ENCODE peak calls at places on chromosomes 6 and 20, in five cellular contexts. O, L, C, J and X are unnamed samples.

GRCh38 chr6:96898241-96898851 is 655 bp upstream of the NDUFAF4 start:
- DNase-seq in J (no peak), C (peak), L (no peak), O (no peak), X (no peak)

GRCh38 chr6:90326404-90327057 is 29.9 kb upstream of the BACH2 start:
- DNase-seq in J (no peak), L (no peak), C (no peak), O (no peak), X (no peak)

GRCh38 chr6:75275067-75275466 is 9.5 kb downstream of the TMEM30A start:
- DNase-seq in O (no peak), L (no peak), J (no peak), C (peak), X (no peak)

GRCh38 chr20:48679603-48680002 is 148.2 kb downstream of the PREX1 start:
- DNase-seq in C (no peak), O (peak), L (no peak), J (no peak), X (no peak)

GRCh38 chr20:38426498-38426897 is 8.6 kb downstream of the SNHG17 start:
- DNase-seq in C (no peak), O (no peak), J (no peak), L (no peak), X (no peak)

GRCh38 chr6:119307041-119307440 is 42.5 kb downstream of the MAN1A1 start:
- DNase-seq in J (no peak), O (no peak), C (no peak), L (no peak), X (no peak)

GRCh38 chr6:106141441-106142237 is 55.5 kb downstream of the PRDM1 start:
- DNase-seq in O (no peak), L (no peak), C (no peak), J (no peak), X (no peak)

GRCh38 chr20:21391495-21392298 is 5.6 kb downstream of the NKX2-4 start:
- DNase-seq in L (no peak), C (no peak), O (peak), J (no peak), X (no peak)

GRCh38 chr6:15331143-15331542 is 85.3 kb downstream of the JARID2 start:
- DNase-seq in O (no peak), C (peak), L (no peak), J (no peak), X (no peak)

GRCh38 chr6:158061709-158062461 is 80.2 kb downstream of the SYNJ2 start:
- DNase-seq in O (no peak), J (no peak), L (no peak), C (no peak), X (no peak)

GRCh38 chr6:128204621-128205020 is 303.8 kb upstream of the THEMIS start:
- DNase-seq in J (no peak), C (no peak), O (no peak), L (no peak), X (no peak)

GRCh38 chr20:40897177-40897700 is 131.4 kb upstream of the TOP1 start:
- DNase-seq in O (peak), L (no peak), J (no peak), C (no peak), X (no peak)

GRCh38 chr6:38782616-38783015 is 67.5 kb downstream of the DNAH8 start:
- DNase-seq in O (no peak), C (no peak), L (no peak), J (no peak), X (no peak)

GRCh38 chr6:28558629-28559028 is 32.9 kb downstream of the GPX5 start:
- DNase-seq in C (no peak), O (no peak), J (no peak), L (no peak), X (no peak)

GRCh38 chr20:63301671-63302070 is 8.7 kb downstream of the COL20A1 start:
- DNase-seq in L (no peak), J (no peak), C (no peak), O (no peak), X (no peak)

GRCh38 chr20:62296724-62297448 is 5.9 kb upstream of the ADRM1 start:
- DNase-seq in J (no peak), O (no peak), L (no peak), C (no peak), X (no peak)

GRCh38 chr20:16437387-16437990 is 135.8 kb downstream of the KIF16B start:
- DNase-seq in J (no peak), O (no peak), L (no peak), C (no peak), X (no peak)

GRCh38 chr6:31121131-31121790 is 1.0 kb upstream of the CDSN start:
- DNase-seq in C (no peak), J (no peak), O (no peak), L (no peak), X (no peak)